ENCODE peak calls at places on chromosome 17, in four cellular contexts. N is IMR-90, I is endothelial cell of umbilical vein, X is GM12878. J is an unnamed sample.
A peak's percentile ranks its signal among the peaks of the same experiment; 100 is the strongest.

GRCh38 chr17:78839173-78839761 is 1.3 kb downstream of the USP36 start:
- DNase-seq in I (peak; percentile 44), X (no peak), N (peak; percentile 86), J (peak; percentile 15)

GRCh38 chr17:34598161-34598776 is 18.9 kb downstream of the TMEM132E start:
- DNase-seq in I (no peak), N (no peak), X (no peak), J (peak; percentile 47)

GRCh38 chr17:58968662-58969061 is 138.0 kb downstream of the TRIM37 start:
- DNase-seq in I (no peak), X (no peak), N (peak; percentile 12), J (no peak)

GRCh38 chr17:79778504-79779087 is 648 bp downstream of the CBX2 start:
- DNase-seq in X (no peak), N (no peak), I (no peak), J (peak; percentile 65)

GRCh38 chr17:50177983-50178834 is 12.4 kb downstream of the SGCA start:
- DNase-seq in X (no peak), I (peak; percentile 84), N (peak; percentile 99), J (peak; percentile 71)

GRCh38 chr17:73027130-73027741 is 65.3 kb downstream of the SLC39A11 start:
- DNase-seq in X (no peak), I (no peak), N (peak; percentile 58), J (no peak)

GRCh38 chr17:17782425-17783120 is 54.2 kb downstream of the SREBF1 start:
- DNase-seq in I (no peak), N (no peak), X (no peak), J (peak; percentile 46)

GRCh38 chr17:37787055-37787720 is 42.3 kb upstream of the HNF1B start:
- DNase-seq in I (no peak), N (peak; percentile 72), X (no peak), J (no peak)

GRCh38 chr17:30926516-30926915 is 4.8 kb downstream of the ADAP2 start:
- DNase-seq in I (no peak), X (no peak), N (peak; percentile 20), J (no peak)

GRCh38 chr17:11757796-11758195 is 159.5 kb downstream of the DNAH9 start:
- DNase-seq in X (no peak), I (no peak), N (no peak), J (no peak)

GRCh38 chr17:81553616-81554181 is 1.5 kb upstream of the FAAP100 start:
- DNase-seq in N (peak; percentile 99), I (peak; percentile 89), X (peak; percentile 9), J (peak; percentile 46)

GRCh38 chr17:80294210-80294609 is 33.6 kb downstream of the RNF213 start:
- DNase-seq in X (no peak), I (no peak), N (no peak), J (no peak)

GRCh38 chr17:46977348-46977747 is 1.7 kb downstream of the RPRML start:
- DNase-seq in N (peak; percentile 18), X (no peak), I (no peak), J (peak; percentile 64)

GRCh38 chr17:82594571-82594970 is 53.7 kb downstream of the WDR45B start:
- DNase-seq in N (no peak), I (no peak), X (no peak), J (no peak)

GRCh38 chr17:82520041-82520910 is 744 bp downstream of the FOXK2 start:
- DNase-seq in X (no peak), N (no peak), I (no peak), J (peak; percentile 45)

GRCh38 chr17:78010759-78011158 is 52.3 kb downstream of the TNRC6C start:
- DNase-seq in I (no peak), N (no peak), X (no peak), J (no peak)

GRCh38 chr17:59769891-59770290 is 62.4 kb downstream of the VMP1 start:
- DNase-seq in N (no peak), I (peak; percentile 89), X (no peak), J (no peak)

GRCh38 chr17:50864747-50865059 is 1.5 kb downstream of the TOB1 start:
- DNase-seq in N (no peak), X (no peak), I (no peak), J (no peak)

GRCh38 chr17:27965224-27965623 is 72.1 kb upstream of the LYRM9 start:
- DNase-seq in N (no peak), I (no peak), X (no peak), J (no peak)

GRCh38 chr17:64507418-64507766 is 615 bp downstream of the CEP95 start:
- DNase-seq in I (peak; percentile 85), X (no peak), N (peak; percentile 68), J (peak; percentile 27)

GRCh38 chr17:26775219-26775822 is 518.6 kb upstream of the WSB1 start:
- DNase-seq in X (no peak), N (no peak), I (no peak), J (no peak)

GRCh38 chr17:76547642-76548202 is 7.9 kb downstream of the PRCD start:
- DNase-seq in N (no peak), X (no peak), I (no peak), J (no peak)

GRCh38 chr17:79496422-79497005 is 114.3 kb downstream of the RBFOX3 start:
- DNase-seq in I (no peak), X (no peak), N (no peak), J (no peak)

GRCh38 chr17:199806-200603 is 18.6 kb upstream of the DOC2B start:
- DNase-seq in X (no peak), N (no peak), I (peak; percentile 85), J (no peak)

GRCh38 chr17:72467841-72468653 is 347.2 kb downstream of the SOX9 start:
- DNase-seq in X (no peak), I (no peak), N (no peak), J (no peak)

GRCh38 chr17:82023447-82024241 is 539 bp downstream of the LRRC45 start:
- DNase-seq in I (no peak), X (no peak), N (peak; percentile 8), J (peak; percentile 44)

GRCh38 chr17:10013360-10014112 is 108.5 kb upstream of the RCVRN start:
- DNase-seq in X (peak; percentile 61), I (no peak), N (peak; percentile 66), J (no peak)

GRCh38 chr17:56934280-56934679 is 20.4 kb upstream of the TRIM25 start:
- DNase-seq in N (no peak), I (no peak), X (no peak), J (no peak)

GRCh38 chr17:61411114-61411943 is 11.7 kb downstream of the TBX2 start:
- DNase-seq in I (peak; percentile 20), N (peak; percentile 74), X (no peak), J (no peak)

GRCh38 chr17:61413654-61414133 is 14.1 kb downstream of the TBX2 start:
- DNase-seq in I (no peak), N (no peak), X (no peak), J (no peak)

GRCh38 chr17:61410555-61411089 is 11.0 kb downstream of the TBX2 start:
- DNase-seq in N (peak; percentile 86), I (peak; percentile 55), X (no peak), J (no peak)

GRCh38 chr17:61412860-61413653 is 13.4 kb downstream of the TBX2 start:
- DNase-seq in I (no peak), X (no peak), N (no peak), J (no peak)

GRCh38 chr17:61411944-61412859 is 12.6 kb downstream of the TBX2 start:
- DNase-seq in X (peak; percentile 5), N (peak; percentile 75), I (peak; percentile 70), J (peak; percentile 84)
- TF ChIP-seq FOS in X (no peak), N (no peak), I (no peak), J (no peak)

DNA sequence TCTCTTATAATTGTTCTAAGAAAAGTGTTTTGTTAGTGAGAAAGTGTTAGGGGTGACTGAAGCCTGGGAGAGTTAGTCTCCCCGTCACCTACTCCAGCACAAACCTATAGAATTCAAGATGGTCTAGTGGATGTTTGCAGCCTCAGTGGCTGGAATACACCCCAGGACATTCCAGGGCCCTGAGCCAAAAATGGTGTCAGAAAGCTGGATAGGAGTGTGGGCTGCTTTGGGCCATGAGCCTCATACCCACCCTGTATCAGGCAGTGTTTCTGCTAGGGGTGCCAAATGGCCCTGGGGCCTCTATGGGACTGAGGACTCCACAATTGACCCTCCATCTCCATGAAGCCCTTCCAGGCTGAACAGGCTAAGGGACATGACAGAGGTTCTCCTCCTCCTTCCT is 59.2 kb downstream of the NEUROD2 start:
- DNase-seq in I (no peak), N (no peak), X (no peak), J (no peak)
- TF ChIP-seq FOS in I (no peak), N (no peak), X (no peak), J (no peak)

GRCh38 chr17:32426894-32427293 is 17.4 kb upstream of the PSMD11 start:
- DNase-seq in X (no peak), I (no peak), N (no peak), J (no peak)

GRCh38 chr17:32429598-32429997 is 14.7 kb upstream of the PSMD11 start:
- DNase-seq in X (no peak), N (no peak), I (no peak), J (peak; percentile 5)
- TF ChIP-seq FOS in X (no peak), N (no peak), I (no peak), J (no peak)

DNA sequence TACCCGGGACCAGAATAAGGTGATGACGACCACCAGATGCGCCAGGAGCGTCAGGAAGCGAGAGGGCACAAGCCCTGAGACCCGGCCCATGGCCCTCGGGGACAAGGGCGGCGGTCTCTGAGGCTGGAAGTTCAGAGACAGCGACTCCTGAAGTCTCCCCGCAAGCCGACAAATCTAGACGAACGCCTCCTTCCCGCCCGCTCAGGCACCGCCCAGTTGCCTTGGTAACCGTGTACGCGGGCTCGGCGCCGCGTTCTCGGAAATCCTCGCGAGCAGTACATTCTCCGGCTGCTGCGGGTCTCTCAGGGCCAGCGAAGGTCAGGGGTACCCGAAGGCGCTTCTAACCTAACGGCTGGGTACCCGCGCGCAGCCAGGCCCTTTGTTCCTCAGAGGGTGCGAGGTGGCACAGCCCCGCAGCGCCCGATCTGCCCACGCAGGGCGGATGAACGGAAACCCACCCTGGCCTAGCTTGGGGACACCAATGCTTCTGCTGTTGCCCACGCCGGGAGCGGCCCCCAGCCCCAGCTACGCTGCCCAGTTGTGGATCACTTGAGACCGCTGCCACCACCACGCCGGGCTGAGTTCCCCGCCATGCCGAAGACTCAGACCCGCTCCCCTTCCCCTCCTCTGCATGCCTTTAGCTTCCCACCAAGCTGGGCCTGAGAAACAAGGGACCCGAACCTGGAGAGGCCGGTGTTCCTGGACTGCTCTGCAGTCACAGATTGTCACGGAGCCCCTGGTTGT is at the start of gene TMEM107:
- DNase-seq in I (peak; percentile 85), N (peak; percentile 72), X (peak; percentile 69), J (peak; percentile 93)
- TF ChIP-seq FOS in I (no peak), N (no peak), X (no peak), J (no peak)

J was measured in K562.